ENCODE peak calls at places on chromosomes 16 and 17, in seven cellular contexts. F, W, Z, D, E, A and M are unnamed samples.

GRCh38 chr17:58184986-58185761 is 7.4 kb upstream of the EPX start:
- DNase-seq in F (no peak), W (no peak), Z (no peak), D (no peak), E (no peak), A (no peak), M (no peak)

GRCh38 chr17:17097763-17098345 is 55.6 kb downstream of the MPRIP start:
- DNase-seq in F (no peak), W (no peak), Z (peak; percentile 31), D (no peak), E (no peak), A (no peak), M (no peak)

GRCh38 chr16:10509534-10510025 is 70.8 kb downstream of the EMP2 start:
- DNase-seq in F (peak; percentile 58), W (peak; percentile 88), Z (no peak), D (peak; percentile 65), E (no peak), A (peak; percentile 75), M (peak; percentile 59)

GRCh38 chr16:47043200-47043599 is 69.7 kb upstream of the DNAJA2 start:
- DNase-seq in F (no peak), W (no peak), Z (no peak), D (no peak), E (no peak), A (no peak), M (no peak)

GRCh38 chr17:80345841-80346497 is 69.0 kb upstream of the ENDOV start:
- DNase-seq in F (no peak), W (no peak), Z (peak; percentile 17), D (no peak), E (no peak), A (no peak), M (no peak)

GRCh38 chr17:78787444-78787843 is 5.4 kb upstream of the CYTH1 start:
- DNase-seq in F (no peak), W (no peak), Z (peak; percentile 16), D (no peak), E (no peak), A (no peak), M (no peak)

GRCh38 chr16:62068747-62069146 is 32.5 kb upstream of the CDH8 start:
- DNase-seq in F (no peak), W (no peak), Z (no peak), D (no peak), E (no peak), A (no peak), M (no peak)

GRCh38 chr17:77716289-77716929 is 242.1 kb upstream of the TNRC6C start:
- DNase-seq in F (no peak), W (peak; percentile 10), Z (no peak), D (no peak), E (no peak), A (no peak), M (no peak)

GRCh38 chr16:57976331-57976796 is 5.4 kb upstream of the CNGB1 start:
- DNase-seq in F (no peak), W (peak; percentile 44), Z (no peak), D (no peak), E (no peak), A (peak; percentile 20), M (no peak)

GRCh38 chr17:14330492-14330920 is 29.6 kb downstream of the HS3ST3B1 start:
- DNase-seq in F (no peak), W (peak; percentile 64), Z (no peak), D (no peak), E (no peak), A (peak; percentile 59), M (peak; percentile 44)

GRCh38 chr17:76725580-76726230 is 701 bp downstream of the JMJD6 start:
- DNase-seq in F (peak; percentile 69), W (peak; percentile 28), Z (peak; percentile 93), D (no peak), E (peak; percentile 78), A (no peak), M (no peak)

GRCh38 chr17:48613862-48614694 is 1.0 kb downstream of the HOXB8 start:
- DNase-seq in F (peak; percentile 30), W (no peak), Z (no peak), D (no peak), E (no peak), A (no peak), M (no peak)

GRCh38 chr16:53291757-53292392 is 142.4 kb upstream of the RBL2 start:
- DNase-seq in F (no peak), W (peak; percentile 10), Z (no peak), D (no peak), E (no peak), A (no peak), M (no peak)

GRCh38 chr17:50935201-50936124 is 69.3 kb upstream of the TOB1 start:
- DNase-seq in F (no peak), W (no peak), Z (peak; percentile 84), D (no peak), E (no peak), A (no peak), M (no peak)

GRCh38 chr17:36935681-36936454 is 1.4 kb upstream of the LHX1 start:
- DNase-seq in F (no peak), W (no peak), Z (no peak), D (no peak), E (no peak), A (no peak), M (no peak)

GRCh38 chr16:58678716-58679115 is 5.9 kb downstream of the SLC38A7 start:
- DNase-seq in F (no peak), W (peak; percentile 23), Z (no peak), D (no peak), E (peak; percentile 37), A (no peak), M (no peak)

GRCh38 chr17:79607941-79608728 is 2.7 kb downstream of the RBFOX3 start:
- DNase-seq in F (no peak), W (peak; percentile 25), Z (no peak), D (no peak), E (no peak), A (peak; percentile 64), M (no peak)

GRCh38 chr16:24800586-24800985 is 45.2 kb upstream of the SLC5A11 start:
- DNase-seq in F (no peak), W (peak; percentile 52), Z (no peak), D (no peak), E (no peak), A (no peak), M (no peak)

GRCh38 chr16:57507414-57508083 is 21.3 kb upstream of the DOK4 start:
- DNase-seq in F (no peak), W (no peak), Z (no peak), D (no peak), E (no peak), A (no peak), M (no peak)

GRCh38 chr16:78677332-78677731 is 577.9 kb downstream of the WWOX start:
- DNase-seq in F (no peak), W (no peak), Z (no peak), D (no peak), E (no peak), A (no peak), M (no peak)

GRCh38 chr17:1485311-1485747 is 7.2 kb downstream of the MYO1C start:
- DNase-seq in F (no peak), W (no peak), Z (peak; percentile 89), D (no peak), E (peak; percentile 76), A (peak; percentile 78), M (no peak)
- H3K4me3 ChIP-seq in F (peak overlapping the region; percentile 45), W (peak overlapping the region; percentile 60), Z (peak overlapping the region; percentile 78), D (peak overlapping the region; percentile 77), E (peak overlapping the region; percentile 84), A (peak overlapping the region; percentile 68), M (peak overlapping the region; percentile 67)

GRCh38 chr17:81419333-81419885 is 24.2 kb downstream of the BAHCC1 start:
- DNase-seq in F (no peak), W (peak; percentile 97), Z (no peak), D (peak; percentile 44), E (peak; percentile 92), A (no peak), M (peak; percentile 94)
- H3K4me3 ChIP-seq in F (no peak overlapping the region), W (peak overlapping the region; percentile 24), Z (no peak overlapping the region), D (peak overlapping the region; percentile 22), E (peak overlapping the region; percentile 54), A (peak overlapping the region; percentile 44), M (peak overlapping the region; percentile 13)

DNA sequence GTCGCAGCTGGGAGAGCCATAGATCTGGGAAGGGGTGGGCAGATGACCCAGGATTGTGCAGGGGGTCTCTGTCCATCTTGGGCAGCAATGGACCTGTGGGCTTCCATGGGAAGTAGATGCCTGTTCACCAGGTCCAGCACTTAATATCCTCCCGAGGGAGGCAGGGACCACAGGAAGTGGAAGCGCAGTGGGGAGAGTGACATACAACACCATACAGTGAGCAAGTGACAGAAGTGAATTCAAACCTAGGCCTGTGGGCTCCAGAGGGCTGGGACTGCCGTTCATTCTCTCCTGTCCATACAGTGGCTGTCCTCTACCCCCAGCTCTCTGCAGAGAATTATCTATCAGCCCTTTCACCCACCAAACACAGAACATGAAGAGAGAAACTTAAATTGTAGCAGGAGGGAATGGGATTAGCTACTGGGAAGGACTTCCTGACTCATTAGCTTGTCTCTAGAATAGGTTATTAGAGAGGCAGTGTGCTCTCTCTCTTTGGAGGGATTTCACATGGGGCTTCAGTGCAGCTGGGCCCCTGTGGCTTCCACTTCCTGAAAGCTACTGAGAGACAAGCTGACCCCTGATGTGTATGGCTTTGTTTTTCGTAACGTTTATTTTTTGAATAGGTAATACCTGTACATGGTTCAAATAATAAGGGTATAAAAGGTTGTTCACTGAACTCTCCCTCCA is 13.1 kb upstream of the SEZ6 start:
- DNase-seq in F (no peak), W (no peak), Z (no peak), D (no peak), E (no peak), A (no peak), M (no peak)
- H3K4me3 ChIP-seq in F (no peak overlapping the region), W (no peak overlapping the region), Z (no peak overlapping the region), D (no peak overlapping the region), E (no peak overlapping the region), A (no peak overlapping the region), M (no peak overlapping the region)

GRCh38 chr16:67246081-67246944 is 968 bp downstream of the FHOD1 start:
- DNase-seq in F (peak; percentile 24), W (peak; percentile 87), Z (peak; percentile 93), D (peak; percentile 63), E (peak; percentile 80), A (peak; percentile 78), M (peak; percentile 77)

GRCh38 chr16:67248401-67249177 is at the start of gene SLC9A5:
- DNase-seq in F (peak; percentile 21), W (no peak), Z (peak; percentile 89), D (no peak), E (peak; percentile 32), A (no peak), M (no peak)

GRCh38 chr16:67249178-67249759 is 490 bp downstream of the SLC9A5 start:
- DNase-seq in F (no peak), W (no peak), Z (no peak), D (no peak), E (no peak), A (no peak), M (no peak)

GRCh38 chr16:67246945-67247697 is at the start of gene FHOD1:
- DNase-seq in F (peak; percentile 92), W (peak; percentile 94), Z (peak; percentile 99), D (peak; percentile 79), E (peak; percentile 99), A (peak; percentile 89), M (peak; percentile 79)

DNA sequence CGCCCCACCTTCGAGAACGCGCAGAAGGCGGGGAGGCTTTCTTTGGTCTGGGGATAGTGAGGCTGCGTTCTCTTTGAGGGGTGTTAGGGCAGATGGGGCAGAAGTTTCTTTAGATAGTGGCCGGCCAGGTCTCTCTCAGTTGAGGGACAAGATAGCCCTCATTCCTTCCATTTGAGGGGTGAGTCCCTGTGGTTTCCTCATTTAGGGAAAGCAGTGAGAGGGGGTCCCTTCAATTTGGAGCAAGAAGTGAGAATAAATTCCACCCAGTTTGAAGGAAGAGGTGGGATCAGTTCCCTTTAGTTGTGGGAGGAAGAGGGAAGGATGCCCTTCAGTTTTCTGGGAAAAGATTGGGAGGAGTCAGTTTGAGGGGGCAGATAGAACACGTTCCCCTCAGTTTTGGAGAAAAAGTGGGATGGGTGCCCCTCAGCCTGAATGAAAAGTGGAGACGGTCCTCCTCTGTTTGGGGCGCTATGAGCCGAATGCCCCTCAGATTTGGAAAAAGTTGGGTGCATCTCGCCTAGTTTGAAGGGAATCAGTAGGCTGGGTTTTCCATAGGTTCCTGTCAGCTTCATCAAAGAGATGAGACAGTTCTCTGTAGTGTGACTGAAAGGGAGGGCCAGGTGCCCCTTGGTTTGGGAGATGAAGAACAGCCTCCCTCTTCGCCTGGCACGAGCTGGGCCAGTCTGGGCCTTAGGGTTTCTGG is 568 bp upstream of the FHOD1 start:
- DNase-seq in F (no peak), W (no peak), Z (no peak), D (no peak), E (no peak), A (no peak), M (no peak)
- H3K4me3 ChIP-seq in F (peak overlapping the region; percentile 73), W (peak overlapping the region; percentile 80), Z (peak overlapping the region; percentile 87), D (peak overlapping the region; percentile 67), E (peak overlapping the region; percentile 88), A (peak overlapping the region; percentile 80), M (peak overlapping the region; percentile 91)